ENCODE peak calls at places on chromosomes 4 and X, in six cellular contexts. O is endothelial cell, B is bronchial epithelial cell, V is AG04450, Z is astrocyte of the spinal cord, L is BE2C. R is an unnamed sample.

GRCh38 chr4:142373610-142374009 is 472.5 kb downstream of the INPP4B start:
- DNase-seq in O (no peak), B (peak), V (no peak), Z (peak), L (no peak), R (no peak)

GRCh38 chrX:39855748-39856129 is 242.0 kb downstream of the BCOR start:
- DNase-seq in O (no peak), B (peak), V (no peak), Z (no peak), L (peak), R (no peak)

GRCh38 chrX:51002160-51002632 is 91.7 kb downstream of the BMP15 start:
- DNase-seq in O (no peak), B (no peak), V (no peak), Z (no peak), L (no peak), R (no peak)

GRCh38 chr4:676871-677235 is 2.5 kb downstream of the MYL5 start:
- DNase-seq in O (peak), B (no peak), V (no peak), Z (no peak), L (no peak), R (no peak)

GRCh38 chrX:19107035-19107434 is 15.2 kb downstream of the ADGRG2 start:
- DNase-seq in O (no peak), B (no peak), V (no peak), Z (no peak), L (no peak), R (no peak)

GRCh38 chr4:71186257-71186565 is 152.6 kb upstream of the SLC4A4 start:
- DNase-seq in O (no peak), B (no peak), V (no peak), Z (peak), L (no peak), R (no peak)

GRCh38 chr4:54085284-54085683 is 14.7 kb upstream of the GSX2 start:
- DNase-seq in O (no peak), B (peak), V (peak), Z (peak), L (peak), R (no peak)

GRCh38 chr4:13777341-13777740 is 149.8 kb upstream of the BOD1L1 start:
- DNase-seq in O (no peak), B (peak), V (no peak), Z (peak), L (no peak), R (no peak)

GRCh38 chr4:110898290-110898689 is 275.4 kb upstream of the PITX2 start:
- DNase-seq in O (no peak), B (no peak), V (no peak), Z (no peak), L (no peak), R (no peak)

GRCh38 chrX:108892501-108892900 is 156.1 kb upstream of the IRS4 start:
- DNase-seq in O (no peak), B (peak), V (no peak), Z (no peak), L (no peak), R (no peak)

GRCh38 chr4:26522478-26522877 is 32.2 kb upstream of the CCKAR start:
- DNase-seq in O (no peak), B (peak), V (peak), Z (peak), L (no peak), R (no peak)

GRCh38 chrX:71420686-71421085 is 54.5 kb downstream of the TAF1 start:
- DNase-seq in O (peak), B (no peak), V (no peak), Z (no peak), L (no peak), R (no peak)
- TF ChIP-seq CTCF in O (no peak), B (no peak), V (no peak), Z (no peak), L (no peak), R (no peak)

DNA sequence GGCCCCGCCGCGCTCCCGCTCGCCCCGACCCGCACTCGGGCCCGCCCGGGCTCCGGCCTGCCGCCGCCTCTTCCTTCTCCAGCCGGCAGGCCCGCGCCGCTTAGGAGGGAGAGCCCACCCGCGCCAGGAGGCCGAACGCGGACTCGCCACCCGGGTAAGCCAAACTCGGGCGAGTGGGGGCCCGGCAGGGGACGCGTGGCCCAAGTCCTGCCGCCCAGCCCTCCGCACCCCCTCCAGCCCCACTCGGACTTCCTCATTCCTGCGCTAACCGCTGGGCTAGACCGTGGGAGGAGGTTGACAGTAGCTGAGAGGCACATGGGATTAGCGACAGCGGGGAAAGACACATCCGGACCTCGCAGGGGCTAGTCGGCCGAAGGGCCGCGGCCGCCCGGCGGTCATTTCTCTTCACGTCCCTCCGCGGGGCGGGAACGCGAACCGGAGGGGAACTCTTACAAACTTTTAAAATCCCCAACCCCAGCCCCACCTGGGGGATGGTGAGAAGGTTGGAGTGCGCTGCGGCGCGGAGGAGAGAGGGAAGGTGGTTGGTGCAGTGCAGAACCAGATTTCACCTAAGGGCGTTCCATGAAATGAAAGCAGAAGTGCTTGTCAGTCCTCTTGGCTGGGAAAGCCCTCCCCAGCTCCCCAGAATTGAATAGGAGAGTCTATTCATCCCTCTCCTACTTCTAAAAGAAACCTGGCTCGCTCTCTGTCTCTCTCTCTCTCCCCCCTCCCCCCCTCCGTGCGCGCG is 650 bp downstream of the NFKB1 start:
- DNase-seq in O (peak), B (peak), V (no peak), Z (peak), L (peak), R (peak)
- TF ChIP-seq CTCF in O (no peak), B (no peak), V (no peak), Z (no peak), L (no peak), R (peak)

DNA sequence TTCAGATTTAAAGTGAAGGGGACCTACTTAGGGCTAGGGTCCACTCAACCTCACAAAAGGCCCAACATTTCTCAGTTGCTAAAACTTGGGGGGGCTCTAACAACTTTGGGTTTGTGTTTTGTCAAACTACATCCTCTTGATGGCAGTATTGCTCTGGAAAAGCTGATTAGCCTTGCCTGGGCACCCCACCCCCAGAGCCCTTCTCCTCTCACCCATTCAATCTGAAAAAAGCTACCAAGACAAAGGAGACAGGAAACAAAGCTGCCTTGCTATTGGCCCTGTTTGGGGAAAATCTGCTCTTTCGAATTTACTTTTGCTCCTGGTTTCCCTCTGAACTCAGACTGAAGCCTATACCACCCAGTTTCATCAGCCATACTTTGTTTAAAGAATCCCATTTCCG is 195.2 kb upstream of the STK26 start:
- DNase-seq in O (peak), B (no peak), V (no peak), Z (peak), L (peak), R (no peak)
- TF ChIP-seq CTCF in O (no peak), B (no peak), V (no peak), Z (no peak), L (peak), R (peak)

DNA sequence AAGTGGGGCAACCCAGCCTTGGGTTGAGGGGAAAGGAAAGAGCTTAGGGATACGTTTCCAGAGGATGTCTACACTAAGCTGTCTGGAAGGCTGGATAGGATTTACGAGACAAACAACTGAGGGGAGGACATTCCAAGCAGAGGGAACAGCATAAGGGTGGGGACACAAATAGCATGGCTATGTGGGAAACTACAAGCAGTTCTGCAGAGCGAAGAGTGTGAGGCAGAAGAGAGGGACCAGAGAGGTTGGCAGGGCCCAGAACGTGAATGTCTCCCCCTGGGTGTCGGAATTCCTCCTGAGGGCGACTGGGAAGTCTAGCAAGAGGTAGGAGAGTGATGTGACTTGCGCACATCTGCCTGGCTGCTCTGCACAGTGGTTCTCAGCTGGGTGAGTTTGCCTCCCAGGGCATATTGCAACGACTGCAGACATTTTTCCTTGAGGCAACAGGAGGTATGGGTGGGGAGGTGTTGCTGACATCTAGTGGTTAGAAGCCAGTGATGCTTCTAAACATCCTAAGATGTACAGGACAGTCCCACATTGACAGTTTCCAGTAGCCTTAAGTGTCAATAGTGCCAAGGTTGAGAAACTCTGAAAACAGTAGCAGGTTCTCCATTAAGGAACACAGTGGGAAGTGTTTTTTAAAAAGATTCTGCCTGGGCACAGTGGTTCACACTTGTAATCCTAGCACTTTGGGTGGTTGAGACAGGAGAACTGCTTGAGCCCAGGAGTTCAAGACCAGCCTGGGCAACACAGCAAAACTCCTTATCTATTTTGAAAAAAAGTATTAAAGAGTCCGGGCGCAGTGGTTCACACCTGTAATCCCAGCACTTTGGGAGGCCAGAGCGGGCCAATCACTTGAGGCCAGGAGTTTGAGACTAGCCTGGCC is 9.2 kb downstream of the NDUFA1 start:
- DNase-seq in O (peak), B (peak), V (no peak), Z (peak), L (peak), R (no peak)
- TF ChIP-seq CTCF in O (peak), B (peak), V (peak), Z (peak), L (peak), R (peak)

DNA sequence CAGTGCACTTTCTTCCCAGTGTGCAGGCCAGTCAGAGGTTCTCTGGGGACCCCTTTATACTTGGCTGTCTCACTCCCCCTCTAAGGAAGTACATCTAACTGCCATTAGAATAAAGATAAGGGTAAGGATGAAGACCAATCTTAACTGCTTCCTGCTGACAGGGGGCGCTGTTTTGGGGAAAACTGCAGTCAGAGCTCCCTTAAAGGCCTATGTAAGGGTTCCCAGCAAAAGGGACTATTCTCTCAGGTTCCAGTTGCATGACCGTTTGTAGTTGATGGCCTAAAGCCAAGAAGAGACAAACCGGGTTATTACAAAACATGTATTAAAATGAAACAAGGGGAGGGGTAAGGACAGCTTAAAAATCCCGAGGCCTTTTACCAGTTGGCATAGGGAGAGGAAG is 115.6 kb upstream of the SPIN4 start:
- DNase-seq in O (no peak), B (no peak), V (no peak), Z (no peak), L (no peak), R (no peak)
- TF ChIP-seq CTCF in O (no peak), B (no peak), V (no peak), Z (peak), L (peak), R (peak)

GRCh38 chrX:106404512-106404911 is 207.3 kb upstream of the RADX start:
- DNase-seq in O (no peak), B (peak), V (no peak), Z (no peak), L (no peak), R (no peak)
- TF ChIP-seq CTCF in O (no peak), B (peak), V (no peak), Z (peak), L (no peak), R (peak)

R was measured in chondrocyte.